ENCODE peak calls at places on chromosomes 12 and 14, in ten cellular contexts. One of them, this sample, is unnamed.

GRCh38 chr14:90453401-90453951 is 56.6 kb downstream of the CALM1 start:
- DNase-seq in adrenal gland: peak; percentile 23
- DNase-seq in endodermal cell: no peak
- DNase-seq in BJ: no peak
- DNase-seq in neural crest cell: no peak
- DNase-seq in cardiac fibroblast: peak; percentile 6
- DNase-seq in GM20000: no peak
- DNase-seq in foreskin fibroblast: no peak
- DNase-seq in HCT116: no peak
- DNase-seq in astrocyte: peak; percentile 23
- DNase-seq in this sample: no peak

GRCh38 chr12:130480887-130481286 is 143.2 kb downstream of the PIWIL1 start:
- DNase-seq in HCT116: no peak
- DNase-seq in GM20000: no peak
- DNase-seq in neural crest cell: no peak
- DNase-seq in cardiac fibroblast: no peak
- DNase-seq in endodermal cell: peak; percentile 63
- DNase-seq in foreskin fibroblast: no peak
- DNase-seq in adrenal gland: no peak
- DNase-seq in astrocyte: no peak
- DNase-seq in BJ: no peak
- DNase-seq in this sample: no peak

GRCh38 chr12:3091650-3092207 is 14.6 kb downstream of the TSPAN9 start:
- DNase-seq in GM20000: no peak
- DNase-seq in BJ: no peak
- DNase-seq in foreskin fibroblast: no peak
- DNase-seq in adrenal gland: no peak
- DNase-seq in neural crest cell: no peak
- DNase-seq in astrocyte: no peak
- DNase-seq in endodermal cell: no peak
- DNase-seq in HCT116: no peak
- DNase-seq in cardiac fibroblast: no peak
- DNase-seq in this sample: no peak

GRCh38 chr14:94000267-94000666 is 3.2 kb downstream of the CCDC197 start:
- DNase-seq in astrocyte: no peak
- DNase-seq in BJ: no peak
- DNase-seq in cardiac fibroblast: no peak
- DNase-seq in adrenal gland: no peak
- DNase-seq in neural crest cell: no peak
- DNase-seq in endodermal cell: no peak
- DNase-seq in foreskin fibroblast: no peak
- DNase-seq in GM20000: no peak
- DNase-seq in HCT116: no peak
- DNase-seq in this sample: no peak

GRCh38 chr12:50572275-50572674 is 67.5 kb downstream of the DIP2B start:
- DNase-seq in HCT116: no peak
- DNase-seq in neural crest cell: no peak
- DNase-seq in foreskin fibroblast: peak; percentile 89
- DNase-seq in adrenal gland: peak; percentile 47
- DNase-seq in cardiac fibroblast: peak; percentile 89
- DNase-seq in BJ: peak; percentile 80
- DNase-seq in endodermal cell: no peak
- DNase-seq in GM20000: no peak
- DNase-seq in astrocyte: peak; percentile 72
- DNase-seq in this sample: no peak

GRCh38 chr12:96872946-96873345 is 34.1 kb upstream of the NEDD1 start:
- DNase-seq in GM20000: no peak
- DNase-seq in BJ: peak; percentile 91
- DNase-seq in adrenal gland: no peak
- DNase-seq in cardiac fibroblast: no peak
- DNase-seq in astrocyte: no peak
- DNase-seq in HCT116: no peak
- DNase-seq in foreskin fibroblast: no peak
- DNase-seq in neural crest cell: no peak
- DNase-seq in endodermal cell: no peak
- DNase-seq in this sample: no peak

GRCh38 chr12:76348079-76348901 is at the start of gene BBS10:
- DNase-seq in astrocyte: peak; percentile 89
- DNase-seq in foreskin fibroblast: peak; percentile 96
- DNase-seq in cardiac fibroblast: peak; percentile 93
- DNase-seq in BJ: peak; percentile 53
- DNase-seq in adrenal gland: peak; percentile 95
- DNase-seq in neural crest cell: peak; percentile 78
- DNase-seq in endodermal cell: peak; percentile 99
- DNase-seq in HCT116: peak; percentile 83
- DNase-seq in GM20000: peak; percentile 87
- DNase-seq in this sample: peak; percentile 81

GRCh38 chr12:65420941-65421340 is 142.5 kb downstream of the MSRB3 start:
- DNase-seq in foreskin fibroblast: no peak
- DNase-seq in cardiac fibroblast: no peak
- DNase-seq in GM20000: no peak
- DNase-seq in neural crest cell: no peak
- DNase-seq in BJ: no peak
- DNase-seq in HCT116: no peak
- DNase-seq in adrenal gland: no peak
- DNase-seq in astrocyte: peak; percentile 24
- DNase-seq in endodermal cell: no peak
- DNase-seq in this sample: no peak

GRCh38 chr14:98015921-98016320 is 1218.7 kb downstream of the VRK1 start:
- DNase-seq in BJ: no peak
- DNase-seq in HCT116: no peak
- DNase-seq in adrenal gland: no peak
- DNase-seq in cardiac fibroblast: no peak
- DNase-seq in foreskin fibroblast: no peak
- DNase-seq in astrocyte: no peak
- DNase-seq in endodermal cell: no peak
- DNase-seq in neural crest cell: no peak
- DNase-seq in GM20000: no peak
- DNase-seq in this sample: no peak

GRCh38 chr12:109053382-109054123 is 1.2 kb downstream of the USP30 start:
- DNase-seq in adrenal gland: peak; percentile 23
- DNase-seq in cardiac fibroblast: peak; percentile 2
- DNase-seq in neural crest cell: no peak
- DNase-seq in foreskin fibroblast: peak; percentile 9
- DNase-seq in GM20000: peak; percentile 79
- DNase-seq in HCT116: no peak
- DNase-seq in BJ: no peak
- DNase-seq in astrocyte: no peak
- DNase-seq in endodermal cell: no peak
- DNase-seq in this sample: no peak

DNA sequence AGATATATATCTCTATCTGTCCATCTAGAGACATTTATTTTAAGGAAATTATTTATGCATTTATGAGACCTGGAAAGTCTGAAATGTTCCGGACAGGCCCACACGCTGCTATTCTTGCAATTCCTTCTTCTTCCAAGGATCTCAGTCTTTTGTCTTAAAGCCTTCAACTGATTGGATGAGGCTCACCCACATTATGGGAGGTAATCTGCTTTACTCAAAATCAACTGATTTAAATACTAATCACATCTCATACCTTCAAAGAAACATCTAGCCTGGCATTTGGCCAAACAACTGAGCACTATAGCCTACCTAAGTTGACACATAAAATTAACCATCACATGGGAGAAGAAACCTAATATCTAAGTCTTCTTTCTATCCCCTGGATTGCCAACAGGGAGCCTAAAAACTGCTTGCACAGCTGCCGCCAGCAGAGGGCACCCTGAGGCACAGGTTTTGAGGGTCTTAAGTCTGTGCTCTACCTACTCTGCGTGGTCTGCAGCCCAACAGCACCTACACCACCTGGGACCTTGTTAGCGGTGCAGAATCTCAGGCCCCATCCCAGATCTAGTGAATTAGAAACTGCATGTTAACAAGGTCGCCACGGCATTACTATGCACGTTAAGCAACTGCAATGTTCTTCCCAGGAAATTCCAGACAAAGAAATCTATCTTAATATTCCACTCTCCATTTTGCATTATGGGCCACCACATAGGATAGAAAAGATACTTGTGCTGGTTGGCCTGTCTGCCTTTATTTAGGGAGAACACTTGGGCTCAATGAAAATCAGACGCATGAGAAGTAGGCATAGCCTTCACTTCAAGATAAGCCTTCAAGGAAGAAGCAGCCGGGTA is 249.7 kb downstream of the FOXG1 start:
- DNase-seq in HCT116: no peak
- DNase-seq in foreskin fibroblast: peak; percentile 73
- DNase-seq in BJ: no peak
- DNase-seq in astrocyte: peak; percentile 16
- DNase-seq in endodermal cell: peak; percentile 91
- DNase-seq in GM20000: peak; percentile 4
- DNase-seq in adrenal gland: no peak
- DNase-seq in cardiac fibroblast: peak; percentile 73
- DNase-seq in neural crest cell: peak; percentile 31
- DNase-seq in this sample: no peak
- TF ChIP-seq CTCF in HCT116: peak; percentile 42
- TF ChIP-seq CTCF in foreskin fibroblast: peak; percentile 95
- TF ChIP-seq CTCF in BJ: peak; percentile 95
- TF ChIP-seq CTCF in astrocyte: peak; percentile 74
- TF ChIP-seq CTCF in endodermal cell: peak; percentile 97
- TF ChIP-seq CTCF in GM20000: no peak
- TF ChIP-seq CTCF in adrenal gland: peak; percentile 46
- TF ChIP-seq CTCF in cardiac fibroblast: peak; percentile 91
- TF ChIP-seq CTCF in neural crest cell: peak; percentile 73
- TF ChIP-seq CTCF in this sample: no peak

GRCh38 chr12:24591079-24591626 is 357.7 kb downstream of the BCAT1 start:
- DNase-seq in cardiac fibroblast: no peak
- DNase-seq in astrocyte: no peak
- DNase-seq in HCT116: no peak
- DNase-seq in foreskin fibroblast: no peak
- DNase-seq in neural crest cell: no peak
- DNase-seq in GM20000: no peak
- DNase-seq in endodermal cell: no peak
- DNase-seq in adrenal gland: no peak
- DNase-seq in BJ: no peak
- DNase-seq in this sample: no peak

GRCh38 chr12:24592048-24592447 is 356.9 kb downstream of the BCAT1 start:
- DNase-seq in adrenal gland: no peak
- DNase-seq in endodermal cell: no peak
- DNase-seq in cardiac fibroblast: no peak
- DNase-seq in HCT116: no peak
- DNase-seq in GM20000: no peak
- DNase-seq in astrocyte: no peak
- DNase-seq in neural crest cell: no peak
- DNase-seq in foreskin fibroblast: no peak
- DNase-seq in BJ: no peak
- DNase-seq in this sample: no peak

GRCh38 chr12:24596768-24597388 is 352.0 kb downstream of the BCAT1 start:
- DNase-seq in foreskin fibroblast: peak; percentile 34
- DNase-seq in adrenal gland: no peak
- DNase-seq in astrocyte: peak; percentile 30
- DNase-seq in endodermal cell: no peak
- DNase-seq in cardiac fibroblast: peak; percentile 73
- DNase-seq in GM20000: peak; percentile 17
- DNase-seq in HCT116: no peak
- DNase-seq in neural crest cell: no peak
- DNase-seq in BJ: no peak
- DNase-seq in this sample: no peak

GRCh38 chr12:24599737-24600136 is 349.2 kb downstream of the BCAT1 start:
- DNase-seq in astrocyte: no peak
- DNase-seq in neural crest cell: no peak
- DNase-seq in cardiac fibroblast: no peak
- DNase-seq in GM20000: no peak
- DNase-seq in BJ: no peak
- DNase-seq in foreskin fibroblast: no peak
- DNase-seq in endodermal cell: no peak
- DNase-seq in HCT116: no peak
- DNase-seq in adrenal gland: no peak
- DNase-seq in this sample: no peak

DNA sequence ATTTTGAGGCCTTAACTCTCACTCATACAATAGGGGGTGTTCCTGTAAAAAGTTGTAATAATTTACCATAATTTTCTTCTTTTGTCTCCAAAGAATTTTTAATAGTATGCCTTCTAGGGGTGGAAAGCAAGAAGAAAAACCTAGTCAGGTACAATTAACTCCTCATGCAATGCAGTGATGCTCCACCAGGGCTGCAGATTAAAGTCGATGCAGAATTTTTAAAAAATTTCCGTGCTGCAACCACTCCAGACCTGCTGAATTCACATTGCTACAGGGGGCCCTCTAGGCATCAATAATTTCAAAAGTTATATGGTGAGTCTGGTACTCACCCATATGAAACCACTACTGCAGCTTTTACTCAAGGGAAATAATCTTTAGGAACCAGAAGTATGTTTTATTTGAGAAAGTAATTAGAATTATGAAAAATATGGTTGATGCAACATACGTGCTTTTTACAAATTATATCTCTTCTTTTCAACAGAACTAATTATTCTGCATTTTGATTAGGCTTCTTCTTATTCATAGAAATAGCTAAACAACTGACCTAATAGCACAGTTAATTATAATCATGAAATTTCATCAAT is 353.2 kb downstream of the BCAT1 start:
- DNase-seq in adrenal gland: no peak
- DNase-seq in foreskin fibroblast: peak; percentile 16
- DNase-seq in endodermal cell: peak; percentile 72
- DNase-seq in astrocyte: no peak
- DNase-seq in HCT116: no peak
- DNase-seq in neural crest cell: no peak
- DNase-seq in cardiac fibroblast: peak; percentile 25
- DNase-seq in BJ: no peak
- DNase-seq in GM20000: no peak
- DNase-seq in this sample: no peak
- TF ChIP-seq CTCF in adrenal gland: peak; percentile 15
- TF ChIP-seq CTCF in foreskin fibroblast: peak; percentile 17
- TF ChIP-seq CTCF in endodermal cell: peak; percentile 93
- TF ChIP-seq CTCF in astrocyte: peak; percentile 56
- TF ChIP-seq CTCF in HCT116: no peak
- TF ChIP-seq CTCF in neural crest cell: peak; percentile 73
- TF ChIP-seq CTCF in cardiac fibroblast: peak; percentile 39
- TF ChIP-seq CTCF in BJ: no peak
- TF ChIP-seq CTCF in GM20000: no peak
- TF ChIP-seq CTCF in this sample: no peak

GRCh38 chr12:56884421-56884820 is 49.8 kb downstream of the SDR9C7 start:
- DNase-seq in astrocyte: no peak
- DNase-seq in cardiac fibroblast: peak; percentile 59
- DNase-seq in endodermal cell: no peak
- DNase-seq in neural crest cell: no peak
- DNase-seq in HCT116: no peak
- DNase-seq in adrenal gland: no peak
- DNase-seq in foreskin fibroblast: peak; percentile 25
- DNase-seq in GM20000: no peak
- DNase-seq in BJ: no peak
- DNase-seq in this sample: no peak
- TF ChIP-seq CTCF in astrocyte: no peak
- TF ChIP-seq CTCF in cardiac fibroblast: no peak
- TF ChIP-seq CTCF in endodermal cell: no peak
- TF ChIP-seq CTCF in neural crest cell: no peak
- TF ChIP-seq CTCF in HCT116: no peak
- TF ChIP-seq CTCF in adrenal gland: no peak
- TF ChIP-seq CTCF in foreskin fibroblast: no peak
- TF ChIP-seq CTCF in GM20000: no peak
- TF ChIP-seq CTCF in BJ: no peak
- TF ChIP-seq CTCF in this sample: no peak

DNA sequence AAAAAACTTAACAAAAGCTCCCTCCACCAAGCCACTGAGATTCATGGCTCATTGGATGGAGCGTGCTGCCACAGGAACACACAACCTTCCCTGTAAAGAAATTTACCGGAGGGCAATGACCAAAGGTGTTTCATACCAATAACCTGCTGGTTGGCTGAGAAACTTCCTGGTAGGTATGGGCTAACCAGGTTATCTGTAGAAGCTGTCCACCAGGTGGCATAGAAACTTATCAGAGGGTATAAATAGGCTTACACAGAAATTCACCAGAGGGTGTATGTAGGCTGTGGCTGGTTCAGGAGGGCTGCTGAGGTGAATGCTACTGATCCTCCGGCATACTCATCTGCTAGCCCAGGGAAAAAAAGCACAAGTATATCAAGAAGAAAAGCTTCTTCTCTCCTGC is 27.1 kb upstream of the MTERF2 start:
- DNase-seq in BJ: no peak
- DNase-seq in GM20000: no peak
- DNase-seq in foreskin fibroblast: no peak
- DNase-seq in adrenal gland: no peak
- DNase-seq in astrocyte: no peak
- DNase-seq in neural crest cell: no peak
- DNase-seq in cardiac fibroblast: no peak
- DNase-seq in endodermal cell: peak; percentile 70
- DNase-seq in HCT116: peak; percentile 56
- DNase-seq in this sample: no peak
- TF ChIP-seq CTCF in BJ: no peak
- TF ChIP-seq CTCF in GM20000: no peak
- TF ChIP-seq CTCF in foreskin fibroblast: no peak
- TF ChIP-seq CTCF in adrenal gland: no peak
- TF ChIP-seq CTCF in astrocyte: no peak
- TF ChIP-seq CTCF in neural crest cell: no peak
- TF ChIP-seq CTCF in cardiac fibroblast: no peak
- TF ChIP-seq CTCF in endodermal cell: peak; percentile 70
- TF ChIP-seq CTCF in HCT116: peak; percentile 57
- TF ChIP-seq CTCF in this sample: no peak